ENCODE peak calls at places on chromosomes 7 and 10, in nine cellular contexts. A, E, S, X, H, I, D, Q and B are unnamed samples.
A peak's percentile ranks its signal among the peaks of the same experiment; 100 is the strongest.

GRCh38 chr7:30760514-30761213 is 8.7 kb downstream of the INMT start:
- DNase-seq in A (no peak), E (no peak), S (no peak), X (no peak), H (no peak), I (no peak), D (no peak), Q (no peak), B (no peak)

GRCh38 chr10:115059301-115059898 is 33.8 kb upstream of the ATRNL1 start:
- DNase-seq in A (no peak), E (no peak), S (no peak), X (no peak), H (no peak), I (no peak), D (no peak), Q (no peak), B (no peak)

GRCh38 chr7:120996333-120996982 is 7.9 kb downstream of the CPED1 start:
- DNase-seq in A (no peak), E (peak; percentile 73), S (peak; percentile 79), X (no peak), H (peak; percentile 93), I (no peak), D (no peak), Q (no peak), B (no peak)

GRCh38 chr10:33570495-33570894 is 236.0 kb upstream of the NRP1 start:
- DNase-seq in A (no peak), E (no peak), S (no peak), X (no peak), H (no peak), I (no peak), D (no peak), Q (no peak), B (no peak)

GRCh38 chr7:78083466-78084120 is 285.0 kb downstream of the PHTF2 start:
- DNase-seq in A (no peak), E (no peak), S (no peak), X (no peak), H (peak; percentile 11), I (no peak), D (no peak), Q (no peak), B (no peak)

GRCh38 chr7:109782806-109783205 is 1213.1 kb downstream of the DNAJB9 start:
- DNase-seq in A (no peak), E (no peak), S (no peak), X (no peak), H (no peak), I (no peak), D (no peak), Q (no peak), B (no peak)

GRCh38 chr10:4804505-4804904 is 21.5 kb upstream of the AKR1E2 start:
- DNase-seq in A (no peak), E (no peak), S (no peak), X (no peak), H (peak; percentile 86), I (no peak), D (no peak), Q (no peak), B (no peak)

GRCh38 chr7:2730846-2731770 is 43.1 kb downstream of the AMZ1 start:
- DNase-seq in A (no peak), E (no peak), S (no peak), X (no peak), H (no peak), I (no peak), D (no peak), Q (no peak), B (peak; percentile 19)

GRCh38 chr7:132828502-132828901 is 252.2 kb upstream of the PLXNA4 start:
- DNase-seq in A (no peak), E (no peak), S (no peak), X (no peak), H (no peak), I (no peak), D (no peak), Q (no peak), B (no peak)

GRCh38 chr10:117431160-117431559 is 55.9 kb upstream of the PDZD8 start:
- DNase-seq in A (no peak), E (peak; percentile 63), S (no peak), X (peak; percentile 30), H (no peak), I (no peak), D (no peak), Q (no peak), B (no peak)

GRCh38 chr7:42175834-42176745 is 60.9 kb downstream of the GLI3 start:
- DNase-seq in A (no peak), E (no peak), S (no peak), X (no peak), H (no peak), I (no peak), D (no peak), Q (no peak), B (no peak)

GRCh38 chr10:53619678-53620077 is 847.1 kb upstream of the MBL2 start:
- DNase-seq in A (no peak), E (peak; percentile 22), S (no peak), X (no peak), H (peak; percentile 2), I (no peak), D (no peak), Q (no peak), B (no peak)

GRCh38 chr10:15348579-15348978 is 22.5 kb downstream of the FAM171A1 start:
- DNase-seq in A (no peak), E (no peak), S (no peak), X (no peak), H (peak; percentile 66), I (no peak), D (no peak), Q (no peak), B (no peak)

GRCh38 chr7:108997479-108997878 is 427.8 kb downstream of the DNAJB9 start:
- DNase-seq in A (no peak), E (no peak), S (no peak), X (no peak), H (no peak), I (no peak), D (no peak), Q (no peak), B (no peak)

GRCh38 chr7:48244902-48245301 is 73.6 kb downstream of the ABCA13 start:
- DNase-seq in A (no peak), E (no peak), S (peak; percentile 52), X (no peak), H (peak; percentile 56), I (no peak), D (no peak), Q (no peak), B (no peak)

GRCh38 chr7:4706384-4707032 is 24.4 kb downstream of the FOXK1 start:
- DNase-seq in A (no peak), E (no peak), S (no peak), X (peak; percentile 51), H (no peak), I (no peak), D (no peak), Q (no peak), B (peak; percentile 75)

GRCh38 chr10:90288403-90288933 is 569.4 kb downstream of the HTR7 start:
- DNase-seq in A (no peak), E (peak; percentile 35), S (peak; percentile 1), X (peak; percentile 10), H (peak; percentile 67), I (no peak), D (no peak), Q (no peak), B (peak; percentile 15)

GRCh38 chr10:73931767-73932624 is 21.1 kb downstream of the PLAU start:
- DNase-seq in A (peak; percentile 44), E (no peak), S (peak; percentile 94), X (no peak), H (no peak), I (no peak), D (no peak), Q (no peak), B (peak; percentile 74)

GRCh38 chr7:92973293-92973731 is 136.9 kb upstream of the CDK6 start:
- DNase-seq in A (no peak), E (no peak), S (no peak), X (no peak), H (no peak), I (no peak), D (no peak), Q (no peak), B (no peak)

GRCh38 chr7:143043391-143043790 is 8.8 kb upstream of the OR6V1 start:
- DNase-seq in A (no peak), E (no peak), S (no peak), X (no peak), H (peak; percentile 55), I (no peak), D (no peak), Q (no peak), B (no peak)

GRCh38 chr10:122637371-122637770 is 62.3 kb downstream of the C10orf120 start:
- DNase-seq in A (no peak), E (no peak), S (no peak), X (no peak), H (no peak), I (no peak), D (no peak), Q (no peak), B (no peak)

GRCh38 chr7:88927-89921 is 103.1 kb upstream of the FAM20C start:
- DNase-seq in A (no peak), E (peak; percentile 86), S (peak; percentile 84), X (no peak), H (peak; percentile 91), I (no peak), D (no peak), Q (no peak), B (peak; percentile 54)

GRCh38 chr10:61460835-61461234 is 7.7 kb upstream of the TMEM26 start:
- DNase-seq in A (no peak), E (no peak), S (no peak), X (no peak), H (no peak), I (no peak), D (no peak), Q (no peak), B (no peak)

GRCh38 chr10:122323941-122324675 is 50.4 kb upstream of the PLEKHA1 start:
- DNase-seq in A (no peak), E (no peak), S (no peak), X (no peak), H (peak; percentile 20), I (no peak), D (no peak), Q (no peak), B (no peak)

GRCh38 chr7:81433692-81434331 is 336.0 kb downstream of the HGF start:
- DNase-seq in A (no peak), E (no peak), S (no peak), X (no peak), H (no peak), I (no peak), D (no peak), Q (no peak), B (no peak)

GRCh38 chr10:102004376-102004775 is 51.6 kb downstream of the ARMH3 start:
- DNase-seq in A (no peak), E (no peak), S (no peak), X (no peak), H (peak; percentile 36), I (no peak), D (no peak), Q (no peak), B (no peak)

GRCh38 chr10:50615654-50616053 is 8.1 kb downstream of the SGMS1 start:
- DNase-seq in A (no peak), E (no peak), S (no peak), X (no peak), H (no peak), I (no peak), D (no peak), Q (no peak), B (no peak)

GRCh38 chr7:153386581-153386980 is 627.0 kb downstream of the ACTR3B start:
- DNase-seq in A (no peak), E (no peak), S (no peak), X (no peak), H (no peak), I (no peak), D (no peak), Q (no peak), B (no peak)

GRCh38 chr7:55278321-55278720 is 86.8 kb upstream of the LANCL2 start:
- DNase-seq in A (no peak), E (no peak), S (no peak), X (no peak), H (no peak), I (no peak), D (no peak), Q (no peak), B (no peak)

GRCh38 chr10:9274206-9274755 is 1219.8 kb downstream of the GATA3 start:
- DNase-seq in A (no peak), E (no peak), S (no peak), X (no peak), H (no peak), I (no peak), D (no peak), Q (no peak), B (no peak)

GRCh38 chr10:75955953-75956352 is 524.5 kb downstream of the LRMDA start:
- DNase-seq in A (no peak), E (no peak), S (no peak), X (no peak), H (no peak), I (no peak), D (no peak), Q (no peak), B (no peak)